ENCODE peak calls at places on chromosomes 2 and 18, in six cellular contexts. R is H9; O is GM23338; Y is OCI-LY7; L is effector memory CD4-positive, alpha-beta T cell; T is psoas muscle. F is an unnamed sample.
A peak's percentile ranks its signal among the peaks of the same experiment; 100 is the strongest.

GRCh38 chr2:180604077-180604476 is 376.3 kb upstream of the UBE2E3 start:
- DNase-seq in L (no peak), T (no peak), R (no peak), Y (peak; percentile 1), O (peak; percentile 78), F (no peak)

GRCh38 chr2:65033178-65033577 is 23.0 kb upstream of the CEP68 start:
- DNase-seq in R (no peak), T (no peak), L (no peak), Y (peak; percentile 68), O (no peak), F (no peak)

GRCh38 chr2:15058015-15058414 is 425.5 kb downstream of the LRATD1 start:
- DNase-seq in O (peak; percentile 74), L (no peak), T (no peak), R (no peak), Y (peak; percentile 51), F (no peak)

GRCh38 chr2:144745424-144745823 is 225.5 kb upstream of the ZEB2 start:
- DNase-seq in L (no peak), T (no peak), Y (no peak), R (no peak), O (no peak), F (no peak)

GRCh38 chr2:72131916-72132841 is 15.5 kb downstream of the CYP26B1 start:
- DNase-seq in L (no peak), Y (no peak), T (no peak), O (no peak), R (peak; percentile 24), F (no peak)

GRCh38 chr2:66073166-66073565 is 361.8 kb upstream of the MEIS1 start:
- DNase-seq in T (no peak), L (no peak), Y (no peak), R (no peak), O (no peak), F (no peak)

GRCh38 chr18:47331641-47332040 is 80.2 kb upstream of the SKOR2 start:
- DNase-seq in L (no peak), R (no peak), Y (no peak), T (no peak), O (no peak), F (no peak)

GRCh38 chr2:219171231-219171651 is 1.4 kb upstream of the SLC23A3 start:
- DNase-seq in T (peak; percentile 66), Y (peak; percentile 63), R (peak; percentile 63), L (no peak), O (peak; percentile 88), F (no peak)

GRCh38 chr2:36193680-36194079 is 161.9 kb upstream of the CRIM1 start:
- DNase-seq in O (no peak), R (no peak), L (no peak), T (no peak), Y (no peak), F (no peak)

GRCh38 chr18:68874361-68874760 is 76.5 kb downstream of the CCDC102B start:
- DNase-seq in O (no peak), R (no peak), L (no peak), Y (no peak), T (no peak), F (no peak)

GRCh38 chr2:238504181-238504711 is 77.5 kb downstream of the ASB1 start:
- DNase-seq in T (no peak), O (peak; percentile 12), Y (no peak), R (peak; percentile 18), L (no peak), F (no peak)

GRCh38 chr18:68035709-68036522 is 519.4 kb upstream of the DSEL start:
- DNase-seq in T (no peak), R (no peak), L (no peak), O (no peak), Y (no peak), F (no peak)

GRCh38 chr2:239727776-239728600 is 297.2 kb downstream of the NDUFA10 start:
- DNase-seq in T (peak; percentile 46), L (no peak), O (no peak), Y (no peak), R (no peak), F (no peak)

GRCh38 chr2:31004252-31004651 is 134.0 kb downstream of the GALNT14 start:
- DNase-seq in O (no peak), Y (no peak), T (no peak), R (no peak), L (no peak), F (no peak)
- H3K27ac ChIP-seq in O (no peak overlapping the region), Y (no peak overlapping the region), T (no peak overlapping the region), R (no peak overlapping the region), L (no peak overlapping the region), F (no peak overlapping the region)

GRCh38 chr2:160062283-160063005 is at the start of gene PLA2R1:
- DNase-seq in Y (no peak), R (peak; percentile 77), L (no peak), T (peak; percentile 56), O (peak; percentile 76), F (no peak)
- H3K27ac ChIP-seq in Y (no peak within 1 kb of the TSS), R (no peak within 1 kb of the TSS), L (no peak within 1 kb of the TSS), T (no peak within 1 kb of the TSS), O (no peak within 1 kb of the TSS), F (no peak within 1 kb of the TSS)

GRCh38 chr18:25399554-25399953 is 47.6 kb upstream of the ZNF521 start:
- DNase-seq in R (no peak), O (no peak), T (no peak), L (no peak), Y (no peak), F (no peak)
- H3K27ac ChIP-seq in R (no peak overlapping the region), O (no peak overlapping the region), T (no peak overlapping the region), L (no peak overlapping the region), Y (no peak overlapping the region), F (no peak overlapping the region)

DNA sequence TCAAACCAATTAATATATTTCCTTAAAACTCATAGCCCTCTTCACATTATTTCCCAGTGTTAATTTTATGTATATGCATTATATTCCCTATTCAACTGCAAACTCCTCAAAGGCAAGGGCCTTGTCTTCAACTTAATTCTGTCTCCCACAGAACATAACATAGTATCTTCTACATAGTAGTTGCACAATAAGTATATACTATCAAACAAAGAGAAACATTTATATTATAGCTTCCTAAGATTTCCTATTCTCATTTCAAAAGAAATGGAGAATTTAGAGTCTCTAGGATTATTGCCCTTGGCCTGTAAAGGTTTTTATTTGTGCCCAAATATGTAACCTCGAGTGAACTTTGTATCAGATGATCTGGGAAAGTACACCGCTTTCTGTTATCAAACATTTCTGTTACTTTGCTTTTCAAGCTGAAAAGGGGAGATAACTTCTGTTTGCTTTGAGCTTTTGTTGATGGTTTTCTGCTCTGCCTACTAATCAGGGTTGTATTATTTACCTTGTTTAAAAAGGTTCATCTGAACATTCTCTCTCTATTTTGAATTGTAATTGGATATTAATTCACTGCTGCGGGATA is 79.2 kb downstream of the XRCC5 start:
- DNase-seq in L (no peak), R (no peak), Y (no peak), T (no peak), O (no peak), F (no peak)
- H3K27ac ChIP-seq in L (no peak overlapping the region), R (no peak overlapping the region), Y (no peak overlapping the region), T (no peak overlapping the region), O (peak overlapping the region; percentile 81), F (no peak overlapping the region)

GRCh38 chr2:127080941-127081769 is 25.8 kb downstream of the BIN1 start:
- DNase-seq in R (no peak), Y (peak; percentile 19), T (peak; percentile 90), O (no peak), L (peak; percentile 22), F (no peak)
- H3K27ac ChIP-seq in R (no peak overlapping the region), Y (no peak overlapping the region), T (peak overlapping the region; percentile 98), O (no peak overlapping the region), L (peak overlapping the region; percentile 87), F (peak overlapping the region; percentile 95)

DNA sequence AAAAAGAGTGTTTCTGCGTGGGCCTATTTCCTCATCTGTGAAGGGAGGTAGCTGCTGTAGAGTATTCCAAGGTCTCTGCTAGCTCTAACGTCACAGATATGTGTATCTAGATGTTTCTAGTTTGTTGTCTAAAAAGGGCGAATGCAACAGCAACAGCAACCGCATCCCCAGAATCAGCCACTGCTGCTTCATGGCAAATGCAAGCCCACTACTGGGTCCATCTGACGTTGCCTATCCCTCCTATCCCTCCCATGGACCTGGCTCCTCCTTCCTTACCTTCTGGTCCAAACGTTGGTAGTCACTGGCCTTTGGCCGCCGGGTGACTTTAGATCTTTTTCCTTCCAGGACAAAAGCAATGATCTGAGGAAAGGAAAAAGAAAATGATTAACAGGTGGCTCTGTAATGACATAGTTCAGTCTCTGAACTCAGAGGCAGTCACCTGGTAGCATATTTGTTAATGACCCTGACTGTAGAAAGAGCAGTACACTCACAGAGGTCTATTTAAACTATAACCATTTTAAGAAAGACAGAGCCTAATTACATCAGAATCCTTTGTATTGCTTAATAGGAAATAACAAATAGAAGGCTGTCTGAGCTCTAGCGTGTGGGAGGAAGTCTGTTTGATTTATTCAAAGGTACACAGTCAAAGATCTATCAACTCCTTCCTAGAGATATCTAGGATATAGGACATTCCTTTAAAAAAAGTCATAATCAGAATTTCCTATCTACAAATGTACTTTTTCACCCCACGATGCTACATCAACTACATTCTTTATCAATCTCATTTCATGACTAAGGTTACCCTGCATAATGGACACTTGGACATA is 2.9 kb downstream of the TGOLN2 start:
- DNase-seq in T (no peak), Y (no peak), L (no peak), R (no peak), O (no peak), F (no peak)
- H3K27ac ChIP-seq in T (no peak overlapping the region), Y (no peak overlapping the region), L (peak overlapping the region; percentile 95), R (no peak overlapping the region), O (no peak overlapping the region), F (no peak overlapping the region)

GRCh38 chr2:241363316-241363879 is 7.3 kb downstream of the FARP2 start:
- DNase-seq in L (no peak), R (no peak), Y (no peak), O (no peak), T (peak; percentile 19), F (no peak)
- H3K27ac ChIP-seq in L (no peak overlapping the region), R (no peak overlapping the region), Y (no peak overlapping the region), O (no peak overlapping the region), T (peak overlapping the region; percentile 62), F (peak overlapping the region; percentile 2)

F was measured in substantia nigra.